ENCODE peak calls at places on chromosome 4, in eight cellular contexts. X, C, S, Q, B, Z, K and I are unnamed samples.

GRCh38 chr4:119307606-119308005 is 14.3 kb downstream of the FABP2 start:
- DNase-seq in X (no peak), C (no peak), S (no peak), Q (no peak), B (no peak), Z (no peak), K (no peak), I (no peak)

GRCh38 chr4:3013839-3014350 is 50.5 kb downstream of the GRK4 start:
- DNase-seq in X (peak), C (no peak), S (peak), Q (no peak), B (no peak), Z (no peak), K (no peak), I (no peak)

GRCh38 chr4:172686021-172686420 is 482.6 kb upstream of the GALNT7 start:
- DNase-seq in X (no peak), C (no peak), S (no peak), Q (no peak), B (no peak), Z (no peak), K (no peak), I (no peak)

GRCh38 chr4:98352940-98353339 is 91.8 kb downstream of the RAP1GDS1 start:
- DNase-seq in X (no peak), C (no peak), S (no peak), Q (no peak), B (no peak), Z (no peak), K (no peak), I (no peak)

GRCh38 chr4:176433983-176434382 is 114.2 kb downstream of the SPCS3 start:
- DNase-seq in X (no peak), C (no peak), S (no peak), Q (no peak), B (no peak), Z (no peak), K (no peak), I (no peak)

GRCh38 chr4:141730805-141731204 is 94.4 kb downstream of the IL15 start:
- DNase-seq in X (no peak), C (no peak), S (no peak), Q (no peak), B (no peak), Z (no peak), K (no peak), I (no peak)

GRCh38 chr4:7077371-7077770 is 9.5 kb upstream of the GRPEL1 start:
- DNase-seq in X (no peak), C (no peak), S (no peak), Q (no peak), B (no peak), Z (no peak), K (no peak), I (no peak)

GRCh38 chr4:85531575-85532339 is 56.8 kb downstream of the ARHGAP24 start:
- DNase-seq in X (no peak), C (no peak), S (no peak), Q (no peak), B (no peak), Z (no peak), K (no peak), I (no peak)

GRCh38 chr4:121138014-121138413 is 26.1 kb downstream of the TNIP3 start:
- DNase-seq in X (no peak), C (no peak), S (no peak), Q (no peak), B (peak), Z (no peak), K (no peak), I (no peak)

GRCh38 chr4:41281038-41281634 is 24.4 kb downstream of the UCHL1 start:
- DNase-seq in X (peak), C (no peak), S (no peak), Q (peak), B (no peak), Z (no peak), K (peak), I (peak)

GRCh38 chr4:70734168-70734954 is 12.6 kb downstream of the RUFY3 start:
- DNase-seq in X (no peak), C (no peak), S (no peak), Q (peak), B (peak), Z (no peak), K (peak), I (no peak)

GRCh38 chr4:95541094-95541493 is 7.7 kb downstream of the UNC5C start:
- DNase-seq in X (no peak), C (no peak), S (no peak), Q (peak), B (no peak), Z (no peak), K (no peak), I (no peak)

GRCh38 chr4:13704761-13705160 is 77.2 kb upstream of the BOD1L1 start:
- DNase-seq in X (no peak), C (no peak), S (no peak), Q (no peak), B (no peak), Z (no peak), K (no peak), I (no peak)
- H3K27ac ChIP-seq in X (no peak), C (peak), S (peak), Q (peak), B (no peak), Z (no peak), K (no peak), I (peak)

DNA sequence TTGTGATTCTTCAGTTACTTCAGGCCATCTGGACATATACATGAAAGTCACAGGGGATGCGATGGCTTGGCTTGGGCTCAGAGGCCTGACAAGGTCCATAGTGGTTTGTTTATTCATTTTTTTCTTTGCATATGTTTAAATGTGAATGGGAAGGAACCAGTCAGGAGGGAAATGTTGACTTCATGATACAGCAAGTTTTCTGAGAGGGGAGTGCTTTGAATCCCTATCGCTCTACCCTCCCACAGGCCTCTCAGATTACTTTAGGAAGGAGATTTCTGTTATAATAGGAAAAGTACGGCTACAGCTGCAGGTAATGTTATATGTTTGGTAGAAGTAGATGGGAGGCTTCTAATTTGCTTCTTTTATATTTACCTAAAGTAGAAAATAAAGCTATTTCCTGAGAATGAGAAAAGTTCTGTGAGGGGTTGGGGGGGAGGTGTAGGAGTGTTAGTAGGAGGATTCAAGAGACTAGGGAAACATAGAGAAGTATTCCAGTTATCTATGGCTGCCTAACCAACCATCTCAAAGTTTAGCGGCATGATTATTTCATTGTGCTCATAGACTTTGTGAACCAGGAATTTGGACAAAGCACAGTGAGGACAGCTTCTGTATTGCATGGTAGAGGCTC is 323.0 kb downstream of the RAPGEF2 start:
- DNase-seq in X (peak), C (no peak), S (no peak), Q (no peak), B (no peak), Z (no peak), K (no peak), I (no peak)
- H3K4me3 ChIP-seq in X (no peak), C (no peak), S (no peak), Q (no peak), B (no peak), Z (no peak), K (no peak), I (no peak)

DNA sequence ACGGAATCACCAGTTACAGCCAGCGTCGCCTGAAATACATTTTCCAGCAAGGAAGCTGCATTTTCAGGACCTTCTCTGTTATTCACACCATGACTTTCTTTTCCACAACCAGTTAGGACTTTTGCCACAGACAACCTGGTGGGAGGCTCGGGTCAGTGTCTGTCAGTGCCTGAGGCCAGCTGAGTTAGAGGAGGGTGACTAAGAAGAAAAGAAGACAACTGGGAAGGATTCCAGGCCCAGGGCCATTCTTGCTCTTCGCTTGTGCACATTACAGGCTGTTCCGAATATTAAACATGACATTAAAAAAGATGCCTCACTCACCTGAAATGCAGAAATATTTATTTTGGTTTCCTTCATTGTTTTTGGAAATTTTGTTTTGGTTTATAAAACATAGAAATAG is 21.4 kb upstream of the CENPU start:
- DNase-seq in X (no peak), C (no peak), S (no peak), Q (no peak), B (no peak), Z (no peak), K (no peak), I (no peak)
- H3K27ac ChIP-seq in X (no peak), C (no peak), S (no peak), Q (peak), B (no peak), Z (peak), K (no peak), I (no peak)

GRCh38 chr4:122672091-122672490 is 51.2 kb upstream of the IL21 start:
- DNase-seq in X (no peak), C (no peak), S (no peak), Q (no peak), B (no peak), Z (no peak), K (no peak), I (no peak)

GRCh38 chr4:122669911-122670738 is 49.3 kb upstream of the IL21 start:
- DNase-seq in X (no peak), C (peak), S (no peak), Q (no peak), B (no peak), Z (no peak), K (no peak), I (no peak)

GRCh38 chr4:122674371-122674770 is 53.5 kb upstream of the IL21 start:
- DNase-seq in X (no peak), C (no peak), S (no peak), Q (peak), B (no peak), Z (no peak), K (no peak), I (no peak)

GRCh38 chr4:122668241-122668640 is 47.4 kb upstream of the IL21 start:
- DNase-seq in X (no peak), C (no peak), S (no peak), Q (peak), B (no peak), Z (no peak), K (no peak), I (no peak)

DNA sequence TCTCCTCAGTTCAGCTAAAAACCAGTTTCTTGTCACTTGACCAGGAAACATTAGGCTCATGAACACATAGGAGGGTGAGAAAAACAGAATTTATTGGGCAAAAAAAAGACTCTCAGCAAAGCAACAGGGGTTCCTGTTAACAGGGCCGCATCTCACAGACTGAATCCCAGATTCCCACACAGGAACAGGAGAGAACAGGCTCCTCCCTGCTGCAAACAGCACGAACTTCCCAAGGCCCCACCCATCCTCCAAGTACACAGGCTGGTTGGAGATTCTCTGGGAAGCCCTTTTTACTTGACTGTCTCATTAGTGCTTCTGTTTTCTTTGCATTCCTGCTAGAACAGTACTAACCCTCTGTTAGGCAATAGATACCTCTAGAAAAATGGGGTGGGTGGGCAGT is 52.4 kb upstream of the IL21 start:
- DNase-seq in X (no peak), C (no peak), S (no peak), Q (peak), B (no peak), Z (no peak), K (no peak), I (no peak)
- H3K4me3 ChIP-seq in X (no peak), C (no peak), S (no peak), Q (no peak), B (no peak), Z (no peak), K (no peak), I (no peak)

GRCh38 chr4:165330071-165330470 is 2.6 kb downstream of the MSMO1 start:
- DNase-seq in X (no peak), C (no peak), S (no peak), Q (no peak), B (no peak), Z (no peak), K (no peak), I (no peak)
- H3K27ac ChIP-seq in X (no peak), C (no peak), S (no peak), Q (no peak), B (no peak), Z (no peak), K (no peak), I (no peak)

GRCh38 chr4:68366600-68366999 is 16.7 kb upstream of the YTHDC1 start:
- DNase-seq in X (no peak), C (no peak), S (no peak), Q (peak), B (no peak), Z (no peak), K (no peak), I (no peak)

GRCh38 chr4:68367835-68368234 is 17.9 kb upstream of the YTHDC1 start:
- DNase-seq in X (no peak), C (no peak), S (no peak), Q (no peak), B (no peak), Z (no peak), K (no peak), I (no peak)

GRCh38 chr4:68372588-68372987 is 22.7 kb upstream of the YTHDC1 start:
- DNase-seq in X (no peak), C (no peak), S (no peak), Q (no peak), B (no peak), Z (no peak), K (no peak), I (no peak)

GRCh38 chr4:68368566-68369473 is 18.9 kb upstream of the YTHDC1 start:
- DNase-seq in X (no peak), C (no peak), S (no peak), Q (peak), B (no peak), Z (no peak), K (no peak), I (peak)

GRCh38 chr4:68369474-68369805 is 19.6 kb upstream of the YTHDC1 start:
- DNase-seq in X (no peak), C (no peak), S (no peak), Q (no peak), B (no peak), Z (no peak), K (no peak), I (peak)
- H3K4me3 ChIP-seq in X (no peak), C (no peak), S (no peak), Q (no peak), B (no peak), Z (no peak), K (no peak), I (no peak)